ENCODE peak calls at places on chromosomes 12 and 14, in ten cellular contexts. One of them, this sample, is unnamed.

GRCh38 chr14:42163136-42163535 is 556.5 kb downstream of the LRFN5 start:
- DNase-seq in body of pancreas: no peak
- DNase-seq in pancreas: no peak
- DNase-seq in tibial artery: no peak
- DNase-seq in osteoblast: no peak
- DNase-seq in heart right ventricle: no peak
- DNase-seq in lung: no peak
- DNase-seq in AG04450: no peak
- DNase-seq in CD4-positive, alpha-beta memory T cell: no peak
- DNase-seq in mammary epithelial cell: no peak
- DNase-seq in this sample: no peak

GRCh38 chr12:76012656-76013055 is 18.9 kb downstream of the PHLDA1 start:
- DNase-seq in body of pancreas: no peak
- DNase-seq in pancreas: no peak
- DNase-seq in tibial artery: no peak
- DNase-seq in osteoblast: no peak
- DNase-seq in heart right ventricle: no peak
- DNase-seq in lung: no peak
- DNase-seq in AG04450: no peak
- DNase-seq in CD4-positive, alpha-beta memory T cell: no peak
- DNase-seq in mammary epithelial cell: no peak
- DNase-seq in this sample: no peak

GRCh38 chr14:24297190-24297964 is 2.2 kb downstream of the DHRS1 start:
- DNase-seq in body of pancreas: no peak
- DNase-seq in pancreas: no peak
- DNase-seq in tibial artery: no peak
- DNase-seq in osteoblast: peak
- DNase-seq in heart right ventricle: no peak
- DNase-seq in lung: no peak
- DNase-seq in AG04450: no peak
- DNase-seq in CD4-positive, alpha-beta memory T cell: no peak
- DNase-seq in mammary epithelial cell: peak
- DNase-seq in this sample: no peak

GRCh38 chr14:49249022-49249421 is 337.2 kb downstream of the RPS29 start:
- DNase-seq in body of pancreas: no peak
- DNase-seq in pancreas: no peak
- DNase-seq in tibial artery: no peak
- DNase-seq in osteoblast: no peak
- DNase-seq in heart right ventricle: no peak
- DNase-seq in lung: no peak
- DNase-seq in AG04450: no peak
- DNase-seq in CD4-positive, alpha-beta memory T cell: no peak
- DNase-seq in mammary epithelial cell: no peak
- DNase-seq in this sample: no peak

GRCh38 chr14:77559381-77559780 is 57.1 kb downstream of the SPTLC2 start:
- DNase-seq in body of pancreas: no peak
- DNase-seq in pancreas: no peak
- DNase-seq in tibial artery: no peak
- DNase-seq in osteoblast: no peak
- DNase-seq in heart right ventricle: no peak
- DNase-seq in lung: no peak
- DNase-seq in AG04450: no peak
- DNase-seq in CD4-positive, alpha-beta memory T cell: no peak
- DNase-seq in mammary epithelial cell: no peak
- DNase-seq in this sample: no peak

GRCh38 chr12:64670856-64671639 is 60.8 kb downstream of the RASSF3 start:
- DNase-seq in body of pancreas: peak
- DNase-seq in pancreas: peak
- DNase-seq in tibial artery: no peak
- DNase-seq in osteoblast: peak
- DNase-seq in heart right ventricle: no peak
- DNase-seq in lung: peak
- DNase-seq in AG04450: no peak
- DNase-seq in CD4-positive, alpha-beta memory T cell: peak
- DNase-seq in mammary epithelial cell: peak
- DNase-seq in this sample: no peak

GRCh38 chr12:461425-461824 is 1.7 kb downstream of the B4GALNT3 start:
- DNase-seq in body of pancreas: no peak
- DNase-seq in pancreas: no peak
- DNase-seq in tibial artery: no peak
- DNase-seq in osteoblast: no peak
- DNase-seq in heart right ventricle: no peak
- DNase-seq in lung: no peak
- DNase-seq in AG04450: no peak
- DNase-seq in CD4-positive, alpha-beta memory T cell: no peak
- DNase-seq in mammary epithelial cell: no peak
- DNase-seq in this sample: no peak

GRCh38 chr14:88872976-88873375 is 48.5 kb downstream of the TTC8 start:
- DNase-seq in body of pancreas: no peak
- DNase-seq in pancreas: no peak
- DNase-seq in tibial artery: no peak
- DNase-seq in osteoblast: no peak
- DNase-seq in heart right ventricle: no peak
- DNase-seq in lung: no peak
- DNase-seq in AG04450: no peak
- DNase-seq in CD4-positive, alpha-beta memory T cell: no peak
- DNase-seq in mammary epithelial cell: no peak
- DNase-seq in this sample: no peak

GRCh38 chr12:106428379-106428778 is 70.8 kb downstream of the POLR3B start:
- DNase-seq in body of pancreas: no peak
- DNase-seq in pancreas: no peak
- DNase-seq in tibial artery: no peak
- DNase-seq in osteoblast: no peak
- DNase-seq in heart right ventricle: no peak
- DNase-seq in lung: no peak
- DNase-seq in AG04450: no peak
- DNase-seq in CD4-positive, alpha-beta memory T cell: no peak
- DNase-seq in mammary epithelial cell: no peak
- DNase-seq in this sample: no peak

GRCh38 chr12:104956870-104957301 is 1.2 kb downstream of the SLC41A2 start:
- DNase-seq in body of pancreas: no peak
- DNase-seq in pancreas: no peak
- DNase-seq in tibial artery: no peak
- DNase-seq in osteoblast: no peak
- DNase-seq in heart right ventricle: no peak
- DNase-seq in lung: no peak
- DNase-seq in AG04450: no peak
- DNase-seq in CD4-positive, alpha-beta memory T cell: no peak
- DNase-seq in mammary epithelial cell: no peak
- DNase-seq in this sample: no peak

GRCh38 chr12:69844416-69844815 is 19.4 kb downstream of the MYRFL start:
- DNase-seq in body of pancreas: no peak
- DNase-seq in pancreas: no peak
- DNase-seq in tibial artery: no peak
- DNase-seq in osteoblast: no peak
- DNase-seq in heart right ventricle: no peak
- DNase-seq in lung: no peak
- DNase-seq in AG04450: no peak
- DNase-seq in CD4-positive, alpha-beta memory T cell: no peak
- DNase-seq in mammary epithelial cell: no peak
- DNase-seq in this sample: no peak

GRCh38 chr12:726281-727140 is 25.9 kb upstream of the WNK1 start:
- DNase-seq in body of pancreas: no peak
- DNase-seq in pancreas: no peak
- DNase-seq in tibial artery: no peak
- DNase-seq in osteoblast: peak
- DNase-seq in heart right ventricle: no peak
- DNase-seq in lung: no peak
- DNase-seq in AG04450: no peak
- DNase-seq in CD4-positive, alpha-beta memory T cell: no peak
- DNase-seq in mammary epithelial cell: peak
- DNase-seq in this sample: no peak

GRCh38 chr12:112716099-112717093 is 75.2 kb upstream of the RPH3A start:
- DNase-seq in body of pancreas: no peak
- DNase-seq in pancreas: no peak
- DNase-seq in tibial artery: no peak
- DNase-seq in osteoblast: no peak
- DNase-seq in heart right ventricle: no peak
- DNase-seq in lung: no peak
- DNase-seq in AG04450: no peak
- DNase-seq in CD4-positive, alpha-beta memory T cell: no peak
- DNase-seq in mammary epithelial cell: peak
- DNase-seq in this sample: no peak

GRCh38 chr14:81363746-81364400 is 36.3 kb downstream of the STON2 start:
- DNase-seq in body of pancreas: no peak
- DNase-seq in pancreas: no peak
- DNase-seq in tibial artery: no peak
- DNase-seq in osteoblast: peak
- DNase-seq in heart right ventricle: no peak
- DNase-seq in lung: no peak
- DNase-seq in AG04450: no peak
- DNase-seq in CD4-positive, alpha-beta memory T cell: no peak
- DNase-seq in mammary epithelial cell: peak
- DNase-seq in this sample: no peak

GRCh38 chr12:29782821-29783772 is 645 bp downstream of the TMTC1 start:
- DNase-seq in body of pancreas: peak
- DNase-seq in pancreas: peak
- DNase-seq in tibial artery: peak
- DNase-seq in osteoblast: peak
- DNase-seq in heart right ventricle: peak
- DNase-seq in lung: peak
- DNase-seq in AG04450: no peak
- DNase-seq in CD4-positive, alpha-beta memory T cell: no peak
- DNase-seq in mammary epithelial cell: peak
- DNase-seq in this sample: peak

DNA sequence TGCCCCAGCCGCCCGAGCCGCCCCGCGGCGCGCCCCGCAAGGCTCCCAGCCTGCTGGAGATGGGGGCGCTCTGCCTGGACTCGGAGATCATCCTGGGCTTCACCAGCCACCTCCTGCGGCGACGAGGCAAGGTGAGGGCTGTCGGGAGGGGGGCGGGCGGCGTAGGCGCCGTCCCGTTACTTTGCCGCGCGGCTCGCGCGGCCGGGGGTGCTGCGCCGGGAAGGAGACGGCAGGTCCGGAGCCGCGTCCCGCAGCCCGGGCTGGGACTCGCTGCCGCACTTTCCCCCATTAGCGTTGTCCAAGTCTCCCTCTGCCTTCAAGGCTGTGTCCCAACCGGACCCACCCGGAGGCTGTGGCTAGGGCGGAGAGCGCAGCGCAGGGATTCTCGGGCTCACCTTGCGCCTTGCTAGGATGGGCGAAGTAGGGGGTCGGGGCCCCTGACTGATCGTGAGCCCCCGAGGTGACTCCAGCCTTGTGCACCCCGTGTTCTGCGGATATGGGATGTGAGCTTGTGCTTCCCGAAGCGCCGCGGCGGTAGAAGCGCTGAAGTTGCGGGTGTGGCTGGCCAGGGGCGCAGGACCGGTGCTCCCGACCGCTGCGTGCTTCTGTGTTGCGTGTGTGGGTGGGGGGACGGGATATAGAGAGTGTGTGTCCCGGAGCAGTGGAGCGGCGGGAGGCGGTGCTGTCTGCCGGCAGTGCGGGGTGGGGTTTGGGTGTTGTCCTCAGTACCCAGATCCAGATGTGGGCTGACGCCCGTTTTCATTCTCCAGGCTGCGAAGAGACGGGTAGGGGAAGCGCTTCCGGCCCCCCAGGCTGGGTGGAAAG is 1.7 kb upstream of the KIF26A start:
- DNase-seq in body of pancreas: no peak
- DNase-seq in pancreas: peak
- DNase-seq in tibial artery: peak
- DNase-seq in osteoblast: peak
- DNase-seq in heart right ventricle: peak
- DNase-seq in lung: no peak
- DNase-seq in AG04450: no peak
- DNase-seq in CD4-positive, alpha-beta memory T cell: no peak
- DNase-seq in mammary epithelial cell: no peak
- DNase-seq in this sample: no peak
- H3K4me3 ChIP-seq in body of pancreas: no peak
- H3K4me3 ChIP-seq in pancreas: no peak
- H3K4me3 ChIP-seq in tibial artery: no peak
- H3K4me3 ChIP-seq in osteoblast: no peak
- H3K4me3 ChIP-seq in heart right ventricle: peak
- H3K4me3 ChIP-seq in lung: peak
- H3K4me3 ChIP-seq in AG04450: no peak
- H3K4me3 ChIP-seq in CD4-positive, alpha-beta memory T cell: no peak
- H3K4me3 ChIP-seq in mammary epithelial cell: no peak
- H3K4me3 ChIP-seq in this sample: peak

DNA sequence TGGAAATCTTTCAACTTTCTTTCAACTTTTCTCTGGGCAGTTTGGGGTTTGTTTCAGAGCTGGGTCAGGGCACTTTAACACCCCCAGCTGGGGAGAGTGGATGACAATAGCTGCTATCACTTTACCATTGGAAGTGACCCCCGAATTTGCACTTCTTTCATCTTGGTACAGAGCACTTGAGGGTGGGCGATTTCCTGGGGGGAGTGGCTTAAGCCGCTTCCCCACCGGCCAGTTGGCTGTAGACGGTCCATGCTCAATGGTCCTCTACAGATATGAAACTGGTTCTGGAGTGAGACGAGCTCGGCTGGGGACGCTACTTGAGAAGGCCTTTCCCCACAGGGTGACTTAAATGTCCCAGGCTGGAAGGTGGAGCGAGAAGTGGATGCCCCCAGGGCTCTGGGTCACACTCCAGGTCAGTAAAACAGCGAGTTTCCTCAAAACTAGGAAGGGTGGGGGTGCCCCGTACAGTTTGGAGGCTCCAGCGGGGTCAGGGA is at the start of gene VRTN:
- DNase-seq in body of pancreas: no peak
- DNase-seq in pancreas: no peak
- DNase-seq in tibial artery: no peak
- DNase-seq in osteoblast: no peak
- DNase-seq in heart right ventricle: no peak
- DNase-seq in lung: no peak
- DNase-seq in AG04450: no peak
- DNase-seq in CD4-positive, alpha-beta memory T cell: no peak
- DNase-seq in mammary epithelial cell: no peak
- DNase-seq in this sample: no peak
- H3K4me3 ChIP-seq in body of pancreas: no peak
- H3K4me3 ChIP-seq in pancreas: no peak
- H3K4me3 ChIP-seq in tibial artery: no peak
- H3K4me3 ChIP-seq in osteoblast: no peak
- H3K4me3 ChIP-seq in heart right ventricle: no peak
- H3K4me3 ChIP-seq in lung: no peak
- H3K4me3 ChIP-seq in AG04450: no peak
- H3K4me3 ChIP-seq in CD4-positive, alpha-beta memory T cell: no peak
- H3K4me3 ChIP-seq in mammary epithelial cell: no peak
- H3K4me3 ChIP-seq in this sample: no peak

GRCh38 chr12:81295286-81295685 is 217.4 kb downstream of the ACSS3 start:
- DNase-seq in body of pancreas: no peak
- DNase-seq in pancreas: no peak
- DNase-seq in tibial artery: no peak
- DNase-seq in osteoblast: no peak
- DNase-seq in heart right ventricle: no peak
- DNase-seq in lung: no peak
- DNase-seq in AG04450: no peak
- DNase-seq in CD4-positive, alpha-beta memory T cell: no peak
- DNase-seq in mammary epithelial cell: no peak
- DNase-seq in this sample: no peak
- H3K4me3 ChIP-seq in body of pancreas: no peak
- H3K4me3 ChIP-seq in pancreas: no peak
- H3K4me3 ChIP-seq in tibial artery: no peak
- H3K4me3 ChIP-seq in osteoblast: no peak
- H3K4me3 ChIP-seq in heart right ventricle: no peak
- H3K4me3 ChIP-seq in lung: no peak
- H3K4me3 ChIP-seq in AG04450: no peak
- H3K4me3 ChIP-seq in CD4-positive, alpha-beta memory T cell: no peak
- H3K4me3 ChIP-seq in mammary epithelial cell: no peak
- H3K4me3 ChIP-seq in this sample: no peak

GRCh38 chr12:52007982-52008510 is 1.3 kb downstream of the TAMALIN start:
- DNase-seq in body of pancreas: no peak
- DNase-seq in pancreas: no peak
- DNase-seq in tibial artery: no peak
- DNase-seq in osteoblast: peak
- DNase-seq in heart right ventricle: no peak
- DNase-seq in lung: no peak
- DNase-seq in AG04450: no peak
- DNase-seq in CD4-positive, alpha-beta memory T cell: no peak
- DNase-seq in mammary epithelial cell: no peak
- DNase-seq in this sample: no peak
- H3K4me3 ChIP-seq in body of pancreas: no peak
- H3K4me3 ChIP-seq in pancreas: no peak
- H3K4me3 ChIP-seq in tibial artery: peak
- H3K4me3 ChIP-seq in osteoblast: no peak
- H3K4me3 ChIP-seq in heart right ventricle: peak
- H3K4me3 ChIP-seq in lung: peak
- H3K4me3 ChIP-seq in AG04450: peak
- H3K4me3 ChIP-seq in CD4-positive, alpha-beta memory T cell: peak
- H3K4me3 ChIP-seq in mammary epithelial cell: no peak
- H3K4me3 ChIP-seq in this sample: peak

This sample was measured in breast epithelium.